ENCODE peak calls at places on chromosome 13, in four cellular contexts. Z is HL-60, D is K562, Y is GM12878. J is an unnamed sample.

GRCh38 chr13:46184277-46184699 is 2.3 kb upstream of the LCP1 start:
- DNase-seq in Y (no peak), D (peak; percentile 56), Z (peak; percentile 28), J (no peak)

GRCh38 chr13:41971848-41972247 is 10.9 kb upstream of the VWA8 start:
- DNase-seq in D (no peak), Y (no peak), Z (no peak), J (no peak)

GRCh38 chr13:98326274-98326673 is 149.2 kb upstream of the RNF113B start:
- DNase-seq in D (no peak), Y (no peak), Z (no peak), J (no peak)

GRCh38 chr13:102812616-102813287 is 13.8 kb downstream of the BIVM start:
- DNase-seq in Y (no peak), Z (no peak), D (no peak), J (no peak)

GRCh38 chr13:93805736-93806135 is 579.1 kb downstream of the GPC6 start:
- DNase-seq in Z (no peak), Y (no peak), D (no peak), J (no peak)

GRCh38 chr13:22594041-22594440 is 586.7 kb upstream of the SGCG start:
- DNase-seq in Z (no peak), Y (no peak), D (no peak), J (no peak)

GRCh38 chr13:105972306-105972721 is 563.1 kb downstream of the EFNB2 start:
- DNase-seq in Y (no peak), D (no peak), Z (no peak), J (no peak)

GRCh38 chr13:97205971-97206370 is 16.2 kb upstream of the MBNL2 start:
- DNase-seq in Z (no peak), D (no peak), Y (no peak), J (no peak)

GRCh38 chr13:33953781-33954180 is 135.8 kb downstream of the RFC3 start:
- DNase-seq in Z (no peak), Y (no peak), D (no peak), J (no peak)

GRCh38 chr13:95254341-95254740 is 46.9 kb downstream of the ABCC4 start:
- DNase-seq in Z (no peak), D (no peak), Y (no peak), J (no peak)

GRCh38 chr13:21676611-21677021 is 5.7 kb downstream of the FGF9 start:
- DNase-seq in Z (no peak), Y (no peak), D (no peak), J (no peak)

GRCh38 chr13:44293908-44294735 is 79.5 kb upstream of the SERP2 start:
- DNase-seq in Y (no peak), Z (no peak), D (no peak), J (no peak)
- TF ChIP-seq POLR2AphosphoS5 in Y (no peak), Z (no peak), D (no peak), J (no peak)

DNA sequence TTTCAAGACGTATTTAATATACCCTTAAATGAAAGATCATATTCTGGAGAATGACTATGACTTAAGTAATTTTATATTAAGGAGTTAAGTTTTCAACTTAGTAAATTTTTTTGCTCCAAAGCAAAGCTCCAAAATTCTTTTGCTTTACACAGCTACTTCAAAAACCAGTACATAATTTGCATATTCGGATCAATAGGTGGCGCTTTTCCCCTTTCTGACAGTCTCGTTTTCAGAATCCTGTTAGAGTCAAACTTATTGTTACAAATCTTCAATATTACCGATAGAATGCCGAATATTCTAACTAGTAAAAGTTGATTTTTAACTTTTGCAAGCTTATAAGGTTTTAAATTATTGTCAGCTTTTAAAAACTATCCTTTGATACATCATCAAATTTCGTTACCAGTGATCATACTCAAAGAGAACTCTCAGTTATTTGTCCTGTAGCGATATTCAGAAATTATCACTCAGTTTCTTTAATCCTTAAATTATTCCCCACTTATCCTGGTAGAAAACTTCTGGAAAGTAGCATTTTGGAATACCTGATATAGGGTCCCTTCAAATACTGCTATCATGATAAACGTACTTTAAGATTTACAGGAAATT is 852.7 kb upstream of the KLHL1 start:
- DNase-seq in D (no peak), Z (no peak), Y (peak; percentile 3), J (no peak)
- TF ChIP-seq SPI1 in D (no peak), Z (no peak), Y (no peak), J (no peak)

DNA sequence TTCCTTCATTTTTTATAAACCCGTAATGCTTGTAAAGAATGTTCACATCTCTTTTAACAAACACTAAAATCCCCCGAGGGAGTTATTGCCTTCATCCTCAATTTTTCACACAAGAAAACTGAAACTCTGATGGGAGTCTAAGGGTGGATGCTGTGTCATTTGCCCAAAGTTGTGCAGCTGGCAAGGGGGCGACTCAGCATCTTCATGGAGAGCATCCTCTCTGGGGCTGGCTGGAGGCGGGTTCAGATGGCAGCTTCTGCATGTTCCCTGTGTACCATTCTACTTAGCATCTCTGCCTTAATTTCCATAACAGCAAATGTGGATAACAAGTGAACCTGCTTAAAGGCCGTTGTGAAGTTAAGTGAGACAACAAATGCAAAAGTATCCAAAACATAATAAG is 256.4 kb downstream of the IRS2 start:
- DNase-seq in Y (no peak), D (no peak), Z (no peak), J (no peak)
- TF ChIP-seq POLR2AphosphoS5 in Y (no peak), D (no peak), Z (no peak), J (no peak)

DNA sequence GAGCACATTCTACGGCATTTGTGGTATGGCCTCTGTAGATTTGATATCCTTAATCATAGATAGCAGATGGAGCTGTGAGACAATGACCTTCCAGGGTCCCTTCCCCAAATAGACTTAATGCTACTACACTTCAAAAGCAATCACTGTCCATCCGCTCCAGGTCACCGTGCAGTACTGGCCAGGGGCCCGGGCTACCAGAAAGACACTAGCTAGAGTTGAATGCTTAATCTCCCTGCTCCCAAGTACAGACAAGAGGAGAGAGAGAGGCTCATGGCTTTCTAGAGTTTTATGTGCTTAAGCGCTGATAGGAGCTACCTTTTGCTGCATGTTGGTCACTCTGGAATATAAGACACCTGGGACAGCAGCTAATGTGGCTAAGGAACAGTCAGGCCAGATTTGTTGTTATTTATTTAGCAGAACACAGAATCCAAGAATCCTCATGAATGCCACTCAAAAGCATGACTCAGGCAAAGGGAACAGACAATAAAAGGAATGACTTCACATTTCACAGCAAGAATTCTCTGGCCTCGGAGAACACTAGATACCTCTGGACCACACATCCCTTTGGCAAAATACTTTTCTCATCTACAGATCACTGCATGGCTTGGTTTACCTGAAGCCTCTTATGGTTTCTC is 165.0 kb downstream of the LACC1 start:
- DNase-seq in Z (no peak), D (no peak), Y (no peak), J (no peak)
- TF ChIP-seq SPI1 in Z (no peak), D (no peak), Y (no peak), J (no peak)

DNA sequence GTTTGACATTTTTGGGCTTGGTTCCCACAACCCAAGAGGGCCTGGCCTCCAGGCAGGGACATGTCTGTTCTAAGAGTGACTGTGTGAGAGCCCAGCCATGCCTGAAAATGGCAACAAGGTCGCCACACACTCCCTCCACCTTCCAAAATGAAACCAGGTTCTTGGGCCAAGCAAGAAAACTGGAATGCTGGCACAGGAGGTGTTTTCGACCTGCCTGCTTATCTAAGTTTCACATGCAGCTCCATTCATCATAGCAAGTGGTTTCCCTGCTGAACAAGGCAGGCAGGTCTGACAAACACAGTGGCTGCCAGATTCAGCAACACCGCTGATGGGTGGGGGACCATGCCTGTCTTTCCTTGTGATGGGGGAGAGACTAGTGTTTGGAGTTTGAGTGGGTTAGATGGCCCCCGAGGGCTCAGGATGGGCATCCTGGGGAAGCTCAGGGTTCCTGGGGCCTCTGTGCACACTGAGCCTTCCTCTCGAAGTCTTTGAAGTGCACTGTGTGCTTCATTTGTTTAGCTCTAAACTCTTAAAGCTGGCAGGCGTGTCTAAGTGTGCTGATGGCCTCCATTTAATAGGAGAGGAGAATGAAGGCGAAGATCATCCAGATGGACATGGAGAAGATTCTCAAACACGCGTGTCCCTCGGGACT is 17.9 kb upstream of the GAS6 start:
- DNase-seq in Y (no peak), Z (no peak), D (no peak), J (no peak)
- TF ChIP-seq POLR2AphosphoS5 in Y (no peak), Z (no peak), D (no peak), J (no peak)

GRCh38 chr13:71117920-71118319 is 749.1 kb downstream of the DACH1 start:
- DNase-seq in D (no peak), Y (no peak), Z (no peak), J (no peak)

GRCh38 chr13:71118779-71119364 is 748.1 kb downstream of the DACH1 start:
- DNase-seq in D (no peak), Z (no peak), Y (no peak), J (no peak)

DNA sequence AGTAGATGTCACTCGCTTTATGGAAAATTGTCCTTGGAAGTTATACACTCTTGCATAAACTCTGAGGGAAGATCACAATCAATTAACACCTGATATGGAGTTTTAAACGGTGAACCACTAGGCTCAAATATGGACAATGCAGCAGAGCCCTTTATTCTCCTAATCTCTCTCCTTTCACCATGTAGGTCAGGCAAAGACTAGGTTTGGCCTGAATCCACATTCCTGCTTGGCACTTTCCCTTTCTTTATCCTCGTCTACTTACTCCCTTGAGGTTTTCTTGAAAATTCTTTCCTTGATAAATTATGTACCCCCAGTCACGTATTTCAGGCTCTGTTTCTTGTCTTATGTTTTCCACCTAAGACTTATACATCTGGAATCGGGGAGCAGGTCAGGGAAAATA is 751.7 kb downstream of the DACH1 start:
- DNase-seq in Y (no peak), Z (no peak), D (no peak), J (no peak)
- TF ChIP-seq SPI1 in Y (no peak), Z (no peak), D (no peak), J (no peak)

DNA sequence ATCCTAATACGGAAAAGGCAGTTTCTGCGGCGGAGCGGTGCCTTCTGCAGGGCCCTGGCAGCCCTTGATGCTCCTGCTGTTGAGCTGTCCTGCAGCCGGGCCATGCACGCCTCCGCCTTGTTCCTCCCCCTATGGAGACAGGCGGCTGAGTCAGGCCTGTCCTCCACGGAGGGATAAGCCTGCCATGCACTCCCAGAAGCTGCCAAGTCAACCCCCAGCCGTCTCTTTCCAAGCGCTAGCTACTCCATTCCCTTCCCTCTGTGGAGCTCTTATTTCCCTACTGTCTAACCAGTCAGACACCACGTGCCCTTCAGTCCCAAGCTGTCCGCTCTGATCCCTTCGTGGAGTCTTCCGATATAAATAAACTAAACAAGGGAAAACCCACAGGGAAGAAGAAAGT is 197.0 kb downstream of the COL4A1 start:
- DNase-seq in Z (no peak), Y (no peak), D (no peak), J (no peak)
- TF ChIP-seq POLR2AphosphoS5 in Z (no peak), Y (no peak), D (no peak), J (no peak)

DNA sequence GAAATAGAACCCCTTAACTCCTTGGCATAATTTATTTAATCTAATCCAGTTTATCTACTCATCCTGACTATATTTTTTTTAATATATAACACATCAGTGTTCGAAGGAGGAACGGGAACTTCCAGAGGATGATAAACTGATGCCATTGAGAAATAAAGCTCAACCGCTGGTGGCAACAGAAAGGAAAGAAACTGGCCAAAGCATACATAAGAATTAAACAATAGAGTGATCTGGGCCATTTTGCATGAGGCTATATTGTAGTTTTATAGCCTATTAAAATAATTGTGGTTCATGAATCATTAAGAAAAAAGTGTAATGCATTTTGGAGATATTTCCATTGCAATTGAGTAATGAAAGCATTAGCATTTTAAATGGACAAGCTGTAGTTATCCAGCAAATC is 94.2 kb downstream of the FRY start:
- DNase-seq in D (no peak), Y (no peak), Z (peak; percentile 74), J (no peak)
- TF ChIP-seq SPI1 in D (no peak), Y (no peak), Z (peak; percentile 26), J (no peak)

J was measured in GM12891.